ENCODE peak calls at places on chromosome 22, in eight cellular contexts. Q is Peyer's patch, F is psoas muscle, B is MM.1S, Z is body of pancreas, R is thoracic aorta, H is mammary epithelial cell, D is HCT116. A is an unnamed sample.

GRCh38 chr22:33573479-33573878 is 346.8 kb downstream of the LARGE1 start:
- DNase-seq in Q (no peak), F (no peak), B (no peak), Z (no peak), R (no peak), H (no peak), D (no peak), A (no peak)

GRCh38 chr22:44304354-44304753 is 8.4 kb downstream of the SHISAL1 start:
- DNase-seq in Q (no peak), F (no peak), B (no peak), Z (no peak), R (no peak), H (no peak), D (no peak), A (no peak)

GRCh38 chr22:32245042-32245441 is 10.1 kb downstream of the SLC5A4 start:
- DNase-seq in Q (no peak), F (no peak), B (no peak), Z (no peak), R (no peak), H (no peak), D (no peak), A (no peak)

GRCh38 chr22:24107668-24108067 is 73.6 kb upstream of the SUSD2 start:
- DNase-seq in Q (peak), F (peak), B (no peak), Z (peak), R (peak), H (peak), D (no peak), A (peak)

GRCh38 chr22:17234144-17234623 is 14.9 kb upstream of the ADA2 start:
- DNase-seq in Q (no peak), F (peak), B (no peak), Z (no peak), R (no peak), H (no peak), D (peak), A (peak)

GRCh38 chr22:30439226-30439625 is 13.7 kb downstream of the MTFP1 start:
- DNase-seq in Q (no peak), F (no peak), B (no peak), Z (no peak), R (no peak), H (no peak), D (no peak), A (peak)

GRCh38 chr22:20652582-20652981 is 121.3 kb upstream of the SERPIND1 start:
- DNase-seq in Q (no peak), F (no peak), B (no peak), Z (no peak), R (no peak), H (no peak), D (no peak), A (no peak)

GRCh38 chr22:50271519-50271970 is 1.4 kb upstream of the MAPK11 start:
- DNase-seq in Q (peak), F (no peak), B (peak), Z (peak), R (no peak), H (peak), D (no peak), A (no peak)

GRCh38 chr22:36493690-36494110 is 12.3 kb upstream of the TXN2 start:
- DNase-seq in Q (peak), F (no peak), B (peak), Z (no peak), R (no peak), H (no peak), D (no peak), A (no peak)

GRCh38 chr22:49934891-49935557 is 16.6 kb downstream of the CRELD2 start:
- DNase-seq in Q (peak), F (peak), B (peak), Z (peak), R (no peak), H (no peak), D (no peak), A (peak)

GRCh38 chr22:18078329-18079041 is 695 bp downstream of the PEX26 start:
- DNase-seq in Q (peak), F (peak), B (peak), Z (peak), R (no peak), H (peak), D (no peak), A (peak)

GRCh38 chr22:44336962-44337657 is 24.4 kb upstream of the SHISAL1 start:
- DNase-seq in Q (no peak), F (no peak), B (no peak), Z (no peak), R (no peak), H (no peak), D (no peak), A (no peak)

GRCh38 chr22:30397656-30398635 is 1.1 kb downstream of the SEC14L2 start:
- DNase-seq in Q (no peak), F (no peak), B (no peak), Z (no peak), R (no peak), H (no peak), D (no peak), A (peak)

GRCh38 chr22:29225422-29226090 is 19.9 kb downstream of the EMID1 start:
- DNase-seq in Q (peak), F (peak), B (no peak), Z (peak), R (no peak), H (no peak), D (no peak), A (peak)

GRCh38 chr22:23242473-23243001 is 62.2 kb downstream of the BCR start:
- DNase-seq in Q (no peak), F (peak), B (no peak), Z (no peak), R (no peak), H (no peak), D (no peak), A (no peak)

GRCh38 chr22:20268350-20269012 is 363 bp upstream of the RTN4R start:
- DNase-seq in Q (peak), F (peak), B (peak), Z (peak), R (no peak), H (peak), D (peak), A (no peak)

GRCh38 chr22:27782065-27782464 is 19.5 kb downstream of the MN1 start:
- DNase-seq in Q (no peak), F (peak), B (no peak), Z (no peak), R (no peak), H (no peak), D (no peak), A (no peak)

GRCh38 chr22:44024288-44024908 is at the start of gene PARVB:
- DNase-seq in Q (peak), F (peak), B (peak), Z (peak), R (no peak), H (no peak), D (no peak), A (peak)

GRCh38 chr22:45211848-45212247 is 28.8 kb downstream of the KIAA0930 start:
- DNase-seq in Q (no peak), F (no peak), B (no peak), Z (no peak), R (no peak), H (no peak), D (no peak), A (peak)

GRCh38 chr22:37000676-37001534 is 18.3 kb downstream of the TST start:
- DNase-seq in Q (no peak), F (no peak), B (no peak), Z (no peak), R (no peak), H (no peak), D (no peak), A (peak)

GRCh38 chr22:31228425-31228824 is 16.3 kb downstream of the LIMK2 start:
- DNase-seq in Q (no peak), F (no peak), B (no peak), Z (no peak), R (no peak), H (no peak), D (no peak), A (no peak)

GRCh38 chr22:44799077-44799931 is 46.9 kb downstream of the ARHGAP8 start:
- DNase-seq in Q (no peak), F (no peak), B (no peak), Z (no peak), R (no peak), H (no peak), D (no peak), A (peak)

GRCh38 chr22:35367331-35367886 is 13.5 kb upstream of the HMOX1 start:
- DNase-seq in Q (peak), F (no peak), B (no peak), Z (no peak), R (no peak), H (no peak), D (no peak), A (no peak)

GRCh38 chr22:22745225-22746060 is 101.0 kb downstream of the GGTLC2 start:
- DNase-seq in Q (peak), F (no peak), B (peak), Z (peak), R (no peak), H (no peak), D (no peak), A (no peak)

GRCh38 chr22:20172038-20172613 is 21.3 kb upstream of the CCDC188 start:
- DNase-seq in Q (no peak), F (no peak), B (no peak), Z (no peak), R (no peak), H (no peak), D (no peak), A (no peak)

GRCh38 chr22:48587236-48587865 is 1240.3 kb downstream of the BRD1 start:
- DNase-seq in Q (no peak), F (peak), B (no peak), Z (no peak), R (no peak), H (no peak), D (no peak), A (peak)

GRCh38 chr22:48586799-48587185 is 1240.9 kb downstream of the BRD1 start:
- DNase-seq in Q (no peak), F (peak), B (no peak), Z (no peak), R (no peak), H (no peak), D (no peak), A (peak)

GRCh38 chr22:48588151-48588880 is 1239.4 kb downstream of the BRD1 start:
- DNase-seq in Q (no peak), F (peak), B (no peak), Z (no peak), R (no peak), H (no peak), D (no peak), A (peak)

GRCh38 chr22:48588881-48589450 is 1238.7 kb downstream of the BRD1 start:
- DNase-seq in Q (no peak), F (peak), B (no peak), Z (no peak), R (no peak), H (no peak), D (no peak), A (peak)

DNA sequence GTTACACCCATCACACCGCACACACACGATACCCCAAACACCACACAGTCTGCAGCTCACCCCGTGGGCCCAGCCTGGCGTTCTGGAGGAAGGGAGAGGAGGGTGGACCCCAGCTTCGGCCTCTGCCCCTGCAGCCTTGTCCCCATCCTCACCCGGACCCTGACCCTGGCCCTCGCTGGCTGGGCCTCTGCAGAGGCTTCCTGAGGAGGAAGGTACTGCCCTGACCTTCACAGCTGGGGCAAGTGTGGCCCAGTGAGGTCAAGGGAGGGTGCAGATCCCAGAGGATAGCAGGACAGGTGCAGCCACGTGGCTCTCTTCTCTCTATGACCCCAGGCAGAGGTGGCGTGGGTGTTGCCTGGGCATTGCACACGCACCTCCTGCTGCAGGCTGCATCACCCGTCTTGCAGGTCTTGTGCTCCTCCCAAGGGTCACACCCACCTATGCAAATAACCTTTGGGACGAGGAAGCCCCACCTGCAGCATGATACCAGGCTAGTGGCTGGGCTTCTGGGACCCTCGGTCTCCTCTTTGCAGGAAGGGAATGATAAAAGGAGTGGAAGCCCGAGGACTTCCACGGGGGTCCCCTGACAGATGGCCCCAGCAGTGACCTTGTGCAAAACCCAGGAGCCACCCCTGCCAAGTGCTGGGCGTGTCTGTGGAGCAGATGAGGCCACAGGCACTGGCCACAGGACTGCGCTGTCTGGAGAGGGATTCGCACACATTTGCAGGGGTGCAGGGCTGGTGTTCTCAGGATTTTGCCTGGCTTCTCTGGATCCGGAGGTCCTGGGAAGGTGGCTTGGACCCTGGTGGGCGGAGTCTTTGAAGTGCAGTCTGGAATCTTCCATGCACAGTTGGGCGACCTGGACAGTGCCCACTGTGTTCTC is 1241.5 kb downstream of the BRD1 start:
- DNase-seq in Q (no peak), F (peak), B (no peak), Z (no peak), R (no peak), H (no peak), D (no peak), A (peak)
- H3K4me3 ChIP-seq in Q (no peak), F (no peak), B (no peak), Z (no peak), R (no peak), H (no peak), D (no peak), A (no peak)

DNA sequence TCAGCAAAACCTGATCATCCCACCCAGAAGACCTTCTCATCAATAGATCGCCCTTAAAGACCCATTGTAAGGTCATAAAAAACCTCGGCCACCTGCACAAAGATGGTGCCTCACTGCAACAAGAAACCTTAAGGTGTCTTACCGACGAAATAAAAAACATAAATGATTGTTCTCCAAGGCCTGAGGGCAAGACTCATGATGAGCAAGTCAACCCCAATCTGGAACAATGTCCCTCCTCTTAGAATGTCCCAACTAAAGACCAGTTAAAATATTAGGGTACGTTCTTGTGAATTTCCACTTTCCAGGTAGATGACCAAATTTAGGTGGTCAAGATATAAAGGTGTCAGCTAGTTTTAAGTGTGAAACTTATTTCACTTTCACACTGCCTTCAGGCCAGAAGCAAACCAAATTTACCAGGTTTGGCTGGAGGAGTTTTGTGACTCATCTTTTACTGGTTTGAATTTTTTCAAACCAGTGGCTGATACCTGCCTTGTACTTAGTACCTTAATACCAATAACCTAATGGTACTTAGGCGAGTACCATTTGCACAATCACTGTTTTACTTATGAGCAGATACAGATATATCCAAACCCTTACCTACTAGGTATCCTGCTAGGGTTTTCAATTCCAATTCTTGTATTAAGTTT is 14.9 kb downstream of the KDELR3 start:
- DNase-seq in Q (no peak), F (no peak), B (no peak), Z (no peak), R (no peak), H (peak), D (no peak), A (no peak)
- TF ChIP-seq CTCF in Q (no peak), F (no peak), B (no peak), Z (no peak), R (no peak), H (no peak), D (no peak), A (no peak)

DNA sequence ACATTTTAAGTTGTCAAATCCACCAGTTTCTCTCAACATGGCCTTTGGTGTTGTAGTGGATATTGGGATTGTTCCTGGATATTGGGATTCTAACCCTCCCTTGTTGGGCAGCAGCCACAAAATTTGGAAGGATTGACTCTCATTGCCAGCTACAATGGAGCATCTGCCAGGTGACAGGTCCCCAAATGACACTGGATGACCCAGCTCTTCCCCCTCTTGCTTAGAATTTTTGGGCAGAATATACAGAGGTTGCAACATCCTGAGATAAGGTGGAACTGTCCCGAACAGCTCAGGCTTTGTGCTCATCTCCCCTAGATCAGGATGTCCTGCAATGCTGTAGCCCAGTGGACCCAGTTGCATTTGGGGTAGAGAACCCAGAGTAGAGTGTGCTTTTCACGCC is 5.3 kb upstream of the TBC1D22A start:
- DNase-seq in Q (no peak), F (no peak), B (no peak), Z (no peak), R (no peak), H (no peak), D (no peak), A (peak)
- H3K27ac ChIP-seq in Q (no peak), F (no peak), B (no peak), Z (no peak), R (no peak), H (no peak), D (no peak), A (no peak)

DNA sequence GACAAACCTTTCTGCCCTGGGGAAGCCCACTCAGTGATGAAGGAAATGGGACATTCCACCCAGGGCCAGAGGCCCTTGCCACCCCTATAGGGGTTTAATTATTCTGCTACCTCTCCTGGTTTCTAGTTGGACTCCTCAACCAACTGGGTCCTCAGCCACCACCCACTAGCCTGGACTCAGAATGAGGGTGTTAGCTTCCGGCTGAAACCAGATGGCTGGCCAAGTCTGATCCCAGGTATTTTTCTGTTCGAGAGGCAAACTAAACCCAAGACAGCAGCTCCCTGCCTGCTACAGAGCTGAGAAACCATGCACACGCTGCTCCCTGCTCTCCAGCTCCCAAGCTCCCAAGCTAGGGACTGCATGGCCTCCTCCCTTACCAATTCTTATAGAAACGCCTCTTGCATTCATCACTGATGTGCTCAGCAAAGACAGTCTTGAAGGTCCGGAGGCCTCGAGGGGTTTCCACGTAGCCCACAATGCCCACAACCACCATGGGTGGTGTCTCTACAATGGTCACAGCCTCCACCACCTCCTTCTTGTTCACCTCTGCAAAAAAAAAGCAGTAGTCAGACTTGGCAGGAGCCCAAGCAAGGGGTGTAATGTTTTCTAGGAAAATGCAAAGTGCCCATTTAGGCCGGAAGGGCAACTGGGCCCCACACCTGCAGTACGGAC is 2.2 kb downstream of the RPL3 start:
- DNase-seq in Q (peak), F (no peak), B (peak), Z (peak), R (no peak), H (no peak), D (no peak), A (no peak)
- H3K4me3 ChIP-seq in Q (peak), F (peak), B (peak), Z (peak), R (no peak), H (peak), D (peak), A (peak)

GRCh38 chr22:25663654-25664053 is 78.3 kb upstream of the MYO18B start:
- DNase-seq in Q (no peak), F (no peak), B (no peak), Z (no peak), R (no peak), H (no peak), D (no peak), A (no peak)

GRCh38 chr22:25658641-25659040 is 83.3 kb upstream of the MYO18B start:
- DNase-seq in Q (no peak), F (no peak), B (no peak), Z (no peak), R (no peak), H (no peak), D (no peak), A (no peak)

GRCh38 chr22:25656724-25657123 is 85.3 kb upstream of the MYO18B start:
- DNase-seq in Q (no peak), F (no peak), B (peak), Z (no peak), R (no peak), H (no peak), D (no peak), A (no peak)

GRCh38 chr22:25659413-25659812 is 82.6 kb upstream of the MYO18B start:
- DNase-seq in Q (no peak), F (no peak), B (no peak), Z (no peak), R (no peak), H (no peak), D (no peak), A (no peak)

GRCh38 chr22:25661067-25661466 is 80.9 kb upstream of the MYO18B start:
- DNase-seq in Q (no peak), F (no peak), B (no peak), Z (no peak), R (no peak), H (no peak), D (no peak), A (no peak)
- TF ChIP-seq CTCF in Q (no peak), F (no peak), B (no peak), Z (no peak), R (no peak), H (no peak), D (no peak), A (no peak)

DNA sequence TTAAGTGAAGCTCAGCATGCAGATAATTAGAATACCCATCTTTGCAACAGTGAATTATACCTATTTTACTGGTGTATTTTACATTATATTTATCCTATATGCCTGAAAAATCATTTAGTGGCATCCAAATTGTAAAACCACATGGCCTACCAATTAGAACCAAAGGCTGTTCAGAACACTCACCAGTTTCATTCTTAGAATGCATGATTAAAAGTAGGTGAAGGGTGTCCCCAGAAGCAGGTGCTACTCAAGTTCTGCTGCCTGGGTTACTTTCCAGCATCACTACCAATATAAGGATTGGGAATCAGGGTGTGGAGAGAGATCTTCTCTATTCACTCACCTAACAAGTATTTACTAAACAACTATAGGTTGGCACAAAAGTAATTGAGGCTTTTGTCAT is 103.3 kb downstream of the SGSM3 start:
- DNase-seq in Q (no peak), F (no peak), B (no peak), Z (no peak), R (no peak), H (no peak), D (no peak), A (no peak)
- H3K27ac ChIP-seq in Q (no peak), F (no peak), B (no peak), Z (no peak), R (no peak), H (no peak), D (no peak), A (no peak)